ENCODE peak calls at places on chromosomes 3 and 15, in nine cellular contexts. R is ecto neural progenitor cell; U is activated CD4-positive, alpha-beta T cell treated with anti-CD3 and anti-CD28 coated beads for 24 hours; B is NCI-H524 treated with DMSO at 0.1 percent for 48 hours; H is neural crest cell; Q is germinal center; K is pancreas; L is progenitor cell of endocrine pancreas; S is SK-N-MC. J is an unnamed sample.

GRCh38 chr3:136858381-136858780 is 3.6 kb upstream of the NCK1 start:
- DNase-seq in Q (no peak), K (no peak), B (no peak), S (no peak), R (no peak), U (no peak), H (no peak), L (no peak), J (no peak)

GRCh38 chr15:50549326-50549725 is 2.9 kb upstream of the USP50 start:
- DNase-seq in U (no peak), S (no peak), B (no peak), K (no peak), H (no peak), Q (no peak), L (no peak), R (no peak), J (no peak)

GRCh38 chr15:57692709-57693108 is 13.8 kb upstream of the POLR2M start:
- DNase-seq in R (no peak), H (no peak), S (no peak), B (no peak), Q (no peak), U (no peak), K (no peak), L (no peak), J (no peak)

GRCh38 chr3:122577409-122578028 is at the start of gene PARP15:
- DNase-seq in K (no peak), U (no peak), H (no peak), B (no peak), R (peak), S (no peak), L (no peak), Q (no peak), J (no peak)

GRCh38 chr15:99683000-99683670 is 50.1 kb downstream of the LYSMD4 start:
- DNase-seq in K (no peak), U (no peak), B (no peak), L (no peak), R (no peak), Q (no peak), H (no peak), S (no peak), J (no peak)

GRCh38 chr3:183975981-183976662 is 41.6 kb downstream of the ABCC5 start:
- DNase-seq in H (no peak), B (no peak), U (no peak), Q (no peak), S (no peak), R (no peak), K (no peak), L (no peak), J (no peak)

GRCh38 chr15:28878209-28878608 is 7.6 kb upstream of the APBA2 start:
- DNase-seq in L (no peak), Q (no peak), S (no peak), U (no peak), K (no peak), B (no peak), H (no peak), R (no peak), J (no peak)

GRCh38 chr3:54965746-54966145 is 37.9 kb upstream of the LRTM1 start:
- DNase-seq in L (no peak), U (no peak), H (no peak), R (no peak), K (no peak), Q (no peak), S (no peak), B (no peak), J (no peak)

GRCh38 chr3:50272911-50273688 is 4.2 kb downstream of the SEMA3B start:
- DNase-seq in U (peak), R (peak), B (no peak), Q (peak), S (no peak), K (peak), L (peak), H (peak), J (no peak)

GRCh38 chr3:51379301-51379700 is 5.8 kb upstream of the MANF start:
- DNase-seq in B (peak), K (no peak), L (no peak), R (no peak), U (no peak), S (no peak), H (no peak), Q (no peak), J (no peak)

GRCh38 chr3:128569756-128570155 is 76.8 kb upstream of the GATA2 start:
- DNase-seq in Q (no peak), U (no peak), R (no peak), K (no peak), B (no peak), S (no peak), H (no peak), L (no peak), J (no peak)

GRCh38 chr3:127441764-127442163 is 148.8 kb downstream of the TPRA1 start:
- DNase-seq in H (no peak), K (no peak), S (no peak), U (no peak), B (peak), R (peak), Q (no peak), L (no peak), J (no peak)

GRCh38 chr3:11835028-11835639 is 11.6 kb downstream of the TAMM41 start:
- DNase-seq in L (no peak), K (no peak), R (no peak), Q (peak), B (no peak), U (no peak), S (no peak), H (no peak), J (no peak)

GRCh38 chr3:197002701-197003454 is 26.7 kb downstream of the MELTF start:
- DNase-seq in H (peak), U (peak), B (no peak), L (peak), Q (peak), K (peak), R (peak), S (no peak), J (no peak)

GRCh38 chr3:36063992-36064391 is 316.3 kb upstream of the STAC start:
- DNase-seq in Q (no peak), R (no peak), S (no peak), K (no peak), H (no peak), B (no peak), L (no peak), U (no peak), J (no peak)

J was measured in iPS DF 6.9.